ENCODE peak calls at places on chromosomes 1 and 21, in four cellular contexts. P is psoas muscle, J is sigmoid colon, A is uterus. G is an unnamed sample.

GRCh38 chr1:4048076-4048475 is 148.0 kb upstream of the C1orf174 start:
- DNase-seq in J (no peak), P (no peak), A (no peak), G (no peak)

GRCh38 chr1:56688522-56689026 is 43.5 kb downstream of the PRKAA2 start:
- DNase-seq in A (no peak), P (no peak), J (no peak), G (peak)

GRCh38 chr21:42583150-42583991 is 69.7 kb downstream of the SLC37A1 start:
- DNase-seq in A (no peak), J (no peak), P (no peak), G (no peak)

GRCh38 chr1:184482113-184482512 is 95.3 kb downstream of the C1orf21 start:
- DNase-seq in P (peak), A (peak), J (peak), G (no peak)

GRCh38 chr1:72845342-72845741 is 563.0 kb upstream of the NEGR1 start:
- DNase-seq in P (no peak), A (no peak), J (no peak), G (no peak)

GRCh38 chr1:110187139-110187890 is 22.8 kb upstream of the KCNC4 start:
- DNase-seq in P (peak), J (no peak), A (no peak), G (no peak)

GRCh38 chr1:35449334-35450008 is 107.7 kb downstream of the KIAA0319L start:
- DNase-seq in J (no peak), A (no peak), P (no peak), G (peak)

GRCh38 chr1:55304306-55304705 is 89.1 kb upstream of the USP24 start:
- DNase-seq in A (peak), J (no peak), P (peak), G (no peak)

GRCh38 chr1:228081578-228082259 is 789 bp upstream of the ARF1 start:
- DNase-seq in J (no peak), P (peak), A (no peak), G (no peak)

GRCh38 chr1:207695943-207696342 is 51.0 kb downstream of the CR1L start:
- DNase-seq in P (no peak), A (no peak), J (no peak), G (no peak)

GRCh38 chr1:207702317-207702716 is 49.5 kb upstream of the CD46 start:
- DNase-seq in A (no peak), P (no peak), J (no peak), G (no peak)

GRCh38 chr1:207703712-207704111 is 48.1 kb upstream of the CD46 start:
- DNase-seq in P (no peak), J (no peak), A (no peak), G (no peak)

GRCh38 chr1:207698822-207699483 is 52.9 kb upstream of the CD46 start:
- DNase-seq in A (peak), P (no peak), J (no peak), G (no peak)
- TF ChIP-seq CTCF in A (peak), P (peak), J (peak), G (peak)

DNA sequence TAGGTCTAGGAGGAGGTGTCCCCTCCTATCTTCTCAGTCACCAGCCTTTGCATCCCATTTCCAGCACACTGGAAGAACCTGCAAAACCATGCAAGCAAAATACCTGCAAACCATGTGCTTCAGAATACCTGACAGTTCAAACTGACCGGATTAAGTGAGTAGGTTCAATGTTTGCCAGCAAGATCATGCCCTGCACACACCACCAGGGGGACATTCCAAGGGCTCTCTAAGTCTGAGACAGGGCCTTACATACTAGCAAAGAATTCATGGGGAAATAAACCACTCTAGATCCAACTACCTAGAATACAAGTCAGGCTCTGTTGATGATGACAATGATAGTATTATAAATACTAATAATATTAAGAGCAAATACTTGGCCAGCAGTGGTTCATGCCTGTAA is 27.6 kb downstream of the INPP5B start:
- DNase-seq in P (no peak), A (no peak), J (peak), G (no peak)
- TF ChIP-seq CTCF in P (peak), A (no peak), J (no peak), G (peak)

GRCh38 chr1:20328201-20328600 is 37.5 kb downstream of the VWA5B1 start:
- DNase-seq in J (no peak), A (no peak), P (no peak), G (no peak)

GRCh38 chr1:20327467-20327866 is 36.8 kb downstream of the VWA5B1 start:
- DNase-seq in J (no peak), A (no peak), P (no peak), G (no peak)

GRCh38 chr1:20325844-20326323 is 35.2 kb downstream of the VWA5B1 start:
- DNase-seq in A (no peak), J (no peak), P (no peak), G (no peak)

GRCh38 chr1:20325407-20325737 is 34.7 kb downstream of the VWA5B1 start:
- DNase-seq in A (no peak), P (no peak), J (no peak), G (no peak)

GRCh38 chr1:20329793-20330542 is 39.3 kb downstream of the VWA5B1 start:
- DNase-seq in A (no peak), J (no peak), P (no peak), G (no peak)
- TF ChIP-seq CTCF in A (no peak), J (no peak), P (no peak), G (no peak)

DNA sequence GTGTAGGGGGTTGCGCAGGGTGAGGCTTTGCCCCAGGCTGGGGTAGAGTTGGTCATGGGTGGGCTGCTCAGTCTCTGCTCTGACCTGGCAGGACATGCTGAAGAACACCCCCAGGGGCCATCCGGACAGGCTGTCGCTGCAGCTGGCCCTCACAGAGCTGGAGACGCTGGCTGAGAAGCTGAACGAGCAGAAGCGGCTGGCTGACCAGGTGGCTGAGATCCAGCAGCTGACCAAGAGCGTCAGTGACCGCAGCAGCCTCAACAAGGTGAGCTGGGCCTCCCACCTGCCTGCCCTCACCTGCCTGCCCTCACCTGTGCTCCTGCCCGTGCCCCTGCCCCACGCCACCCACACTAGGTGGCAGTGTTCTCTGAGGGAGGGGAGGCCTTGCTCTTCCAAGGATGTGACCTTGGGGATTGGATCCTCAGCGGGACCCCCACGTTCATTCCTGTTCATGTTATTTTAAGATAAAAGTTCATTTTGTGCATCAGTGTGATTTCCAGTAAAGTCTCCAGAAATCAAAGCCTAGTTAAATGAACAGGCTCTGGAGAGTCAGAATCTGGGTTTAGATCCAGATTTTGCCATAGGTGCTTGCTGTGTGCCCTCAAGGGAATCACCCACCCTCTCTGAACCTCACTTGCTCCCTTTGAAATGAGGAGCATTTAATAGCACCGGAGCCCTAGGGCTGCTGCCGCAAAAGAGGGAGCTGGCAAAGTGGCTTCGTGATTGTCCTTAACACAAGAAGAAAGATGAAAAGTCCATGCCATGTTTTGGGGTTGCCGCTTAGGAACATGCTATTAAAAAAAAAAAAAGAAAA is 87.9 kb downstream of the ARHGEF10L start:
- DNase-seq in P (peak), A (no peak), J (no peak), G (no peak)
- TF ChIP-seq CTCF in P (no peak), A (no peak), J (no peak), G (no peak)

GRCh38 chr1:46413596-46413985 is 19.5 kb downstream of the FAAH start:
- DNase-seq in P (peak), A (no peak), J (no peak), G (no peak)
- TF ChIP-seq CTCF in P (no peak), A (no peak), J (no peak), G (peak)

GRCh38 chr1:165257969-165258459 is 98.5 kb downstream of the LMX1A start:
- DNase-seq in J (peak), P (peak), A (peak), G (no peak)
- TF ChIP-seq CTCF in J (peak), P (peak), A (peak), G (peak)

GRCh38 chr1:48523541-48523940 is 51.5 kb upstream of the SPATA6 start:
- DNase-seq in J (no peak), P (no peak), A (no peak), G (no peak)

GRCh38 chr1:48526045-48526714 is 54.2 kb upstream of the SPATA6 start:
- DNase-seq in J (no peak), P (no peak), A (no peak), G (no peak)

GRCh38 chr1:48530727-48531351 is 58.8 kb upstream of the SPATA6 start:
- DNase-seq in A (no peak), P (peak), J (no peak), G (no peak)

GRCh38 chr1:48524892-48525467 is 53.0 kb upstream of the SPATA6 start:
- DNase-seq in A (no peak), P (no peak), J (no peak), G (no peak)
- TF ChIP-seq CTCF in A (no peak), P (no peak), J (no peak), G (no peak)

GRCh38 chr1:2514863-2515762 is 11.3 kb downstream of the PANK4 start:
- DNase-seq in A (no peak), P (no peak), J (no peak), G (no peak)
- TF ChIP-seq CTCF in A (no peak), P (no peak), J (no peak), G (no peak)